ENCODE peak calls at places on chromosome 16, in seven cellular contexts. C is lung, U is heart right ventricle, X is endodermal cell, R is right cardiac atrium, N is left ventricle myocardium inferior, F is breast epithelium. O is an unnamed sample. For H3K4me1, the result is how much of the 10 kb centered on the place peaks cover.

GRCh38 chr16:56849690-56850680 is 15.0 kb upstream of the SLC12A3 start:
- DNase-seq in C (no peak), U (no peak), X (no peak), R (no peak), N (no peak), F (no peak), O (peak)

GRCh38 chr16:10941127-10941933 is 938 bp downstream of the DEXI start:
- DNase-seq in C (no peak), U (no peak), X (peak), R (peak), N (no peak), F (no peak), O (peak)

GRCh38 chr16:88755745-88756443 is 29.1 kb downstream of the PIEZO1 start:
- DNase-seq in C (no peak), U (no peak), X (no peak), R (no peak), N (no peak), F (no peak), O (no peak)

GRCh38 chr16:28609631-28610594 is at the start of gene SULT1A1:
- DNase-seq in C (peak), U (peak), X (peak), R (peak), N (peak), F (peak), O (no peak)

GRCh38 chr16:63612462-63613227 is 1509.2 kb downstream of the CDH11 start:
- DNase-seq in C (no peak), U (no peak), X (no peak), R (no peak), N (no peak), F (no peak), O (no peak)

GRCh38 chr16:28883221-28883996 is 5.1 kb downstream of the ATP2A1 start:
- DNase-seq in C (no peak), U (no peak), X (no peak), R (no peak), N (no peak), F (no peak), O (no peak)

GRCh38 chr16:9570521-9570920 is 479.1 kb downstream of the HAPSTR1 start:
- DNase-seq in C (no peak), U (no peak), X (no peak), R (no peak), N (no peak), F (no peak), O (no peak)

GRCh38 chr16:85461814-85462404 is 151.2 kb upstream of the GSE1 start:
- DNase-seq in C (peak), U (no peak), X (peak), R (no peak), N (no peak), F (no peak), O (peak)

GRCh38 chr16:47142469-47143328 is 1.0 kb downstream of the NETO2 start:
- DNase-seq in C (no peak), U (peak), X (no peak), R (no peak), N (peak), F (no peak), O (peak)

GRCh38 chr16:64878964-64879363 is 242.9 kb downstream of the CDH11 start:
- DNase-seq in C (no peak), U (no peak), X (no peak), R (no peak), N (no peak), F (no peak), O (no peak)

GRCh38 chr16:47847220-47847970 is 308.4 kb downstream of the ABCC12 start:
- DNase-seq in C (peak), U (no peak), X (no peak), R (no peak), N (no peak), F (no peak), O (peak)

GRCh38 chr16:59330030-59330670 is 596.0 kb upstream of the GOT2 start:
- DNase-seq in C (no peak), U (no peak), X (no peak), R (no peak), N (no peak), F (no peak), O (no peak)

GRCh38 chr16:53111078-53111776 is 56.4 kb downstream of the CHD9 start:
- DNase-seq in C (no peak), U (no peak), X (no peak), R (no peak), N (no peak), F (no peak), O (peak)

GRCh38 chr16:81279375-81279774 is 35.4 kb upstream of the GAN start:
- DNase-seq in C (no peak), U (no peak), X (no peak), R (no peak), N (no peak), F (no peak), O (peak)

GRCh38 chr16:4733747-4734062 is 366 bp downstream of the ANKS3 start:
- DNase-seq in C (no peak), U (no peak), X (no peak), R (no peak), N (no peak), F (no peak), O (peak)

GRCh38 chr16:53198933-53199332 is 144.1 kb downstream of the CHD9 start:
- DNase-seq in C (no peak), U (no peak), X (no peak), R (no peak), N (no peak), F (no peak), O (no peak)

GRCh38 chr16:59612094-59612493 is 878.0 kb upstream of the GOT2 start:
- DNase-seq in C (no peak), U (no peak), X (peak), R (no peak), N (no peak), F (no peak), O (no peak)

DNA sequence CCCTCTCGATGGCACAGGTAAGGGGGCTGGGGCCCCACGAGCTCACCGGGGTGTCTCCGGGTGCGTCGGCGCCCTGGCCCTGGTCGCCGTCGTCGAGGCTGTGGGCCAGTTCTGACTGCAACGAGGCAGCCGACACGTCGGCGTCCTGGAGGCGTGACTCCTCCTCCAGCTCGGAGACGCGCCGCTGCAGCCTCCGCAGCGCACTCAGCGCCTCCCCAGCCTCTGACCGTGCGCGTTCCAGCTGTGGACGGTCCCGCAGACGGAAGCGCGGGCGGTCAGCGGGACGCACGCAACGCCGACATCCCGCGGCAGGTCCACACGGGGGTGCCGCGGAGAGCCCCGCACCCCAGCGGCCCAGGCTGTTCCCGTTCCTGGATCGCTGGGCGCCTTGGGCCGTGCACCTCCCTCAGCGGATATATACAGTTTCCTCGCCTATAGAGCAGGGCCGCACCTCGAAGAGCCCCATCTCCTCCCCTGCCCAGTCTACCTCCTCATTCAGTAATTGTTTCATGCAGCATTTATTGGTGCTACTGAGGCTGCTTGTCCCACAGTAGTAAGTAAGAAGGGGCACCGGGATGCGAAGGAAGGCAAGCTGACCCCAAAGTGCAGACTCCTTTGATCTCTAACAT is 5.8 kb downstream of the THOC6 start:
- DNase-seq in C (no peak), U (no peak), X (peak), R (no peak), N (no peak), F (no peak), O (no peak)
- H3K4me1 ChIP-seq in C (under half), U (under half), X (under half), R (under half), N (under half), F (under half), O (under half)

DNA sequence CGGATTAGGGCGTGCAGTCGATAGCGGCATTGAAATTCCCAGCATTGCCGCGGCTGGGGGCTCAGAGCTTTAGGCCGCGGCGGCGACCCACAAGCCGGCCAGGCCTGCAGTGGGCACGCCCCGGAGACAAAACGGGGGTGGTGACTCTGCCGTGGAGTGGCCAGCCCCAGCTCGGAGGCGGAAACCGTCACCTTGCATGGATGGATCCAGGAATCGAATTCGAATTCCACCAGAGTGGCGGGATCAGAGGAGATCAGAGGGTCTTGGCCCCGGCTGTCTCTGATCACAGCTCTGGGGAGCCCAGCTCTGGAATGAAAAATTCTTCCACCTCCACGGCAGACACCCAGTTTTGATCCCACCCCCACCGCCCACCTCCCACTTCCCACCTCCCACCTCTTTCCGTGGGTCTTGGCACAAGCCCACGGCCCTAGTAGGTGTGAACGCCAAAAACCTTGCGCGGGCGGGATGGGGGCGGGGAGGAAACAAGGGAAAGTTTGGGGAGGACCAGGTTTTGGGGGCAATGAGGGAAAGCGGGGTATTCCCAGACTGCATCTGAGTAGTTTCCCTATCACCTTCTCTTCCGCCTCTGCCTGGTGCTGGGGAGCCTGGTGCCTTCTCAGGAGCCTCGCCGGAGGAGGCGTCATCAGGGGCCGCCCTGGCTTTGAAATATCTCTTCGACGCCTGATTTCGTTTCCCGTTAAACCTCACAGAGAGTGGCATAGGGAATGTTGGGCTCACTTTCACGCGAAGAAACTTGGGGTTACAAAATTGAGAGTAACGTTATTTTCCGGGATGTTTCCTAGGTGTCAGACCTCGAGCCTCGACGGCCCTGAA is 1.4 kb upstream of the IRX3 start:
- DNase-seq in C (no peak), U (peak), X (peak), R (peak), N (peak), F (no peak), O (no peak)
- H3K4me3 ChIP-seq in C (no peak), U (no peak), X (peak), R (peak), N (peak), F (peak), O (peak)

DNA sequence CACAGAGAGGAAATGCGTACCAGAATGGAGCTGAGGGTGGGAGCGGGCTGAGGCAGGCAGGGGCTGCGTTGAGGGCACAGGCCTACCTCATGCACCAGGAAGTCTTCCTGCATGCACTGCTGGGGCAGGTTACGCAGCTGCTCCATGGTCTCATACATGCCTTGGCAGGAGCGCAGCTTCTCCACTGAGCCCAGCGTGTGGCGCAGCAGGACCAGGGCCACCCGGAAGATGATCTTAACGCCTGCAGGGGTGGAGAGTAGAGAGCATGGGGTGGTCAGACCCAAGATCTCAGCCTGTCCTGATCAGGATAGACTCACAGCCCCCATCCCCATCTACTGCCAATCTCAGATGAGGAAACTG is 3.4 kb upstream of the CD2BP2 start:
- DNase-seq in C (no peak), U (no peak), X (peak), R (no peak), N (no peak), F (no peak), O (no peak)
- H3K4me1 ChIP-seq in C (under half), U (under half), X (under half), R (under half), N (under half), F (under half), O (under half)

DNA sequence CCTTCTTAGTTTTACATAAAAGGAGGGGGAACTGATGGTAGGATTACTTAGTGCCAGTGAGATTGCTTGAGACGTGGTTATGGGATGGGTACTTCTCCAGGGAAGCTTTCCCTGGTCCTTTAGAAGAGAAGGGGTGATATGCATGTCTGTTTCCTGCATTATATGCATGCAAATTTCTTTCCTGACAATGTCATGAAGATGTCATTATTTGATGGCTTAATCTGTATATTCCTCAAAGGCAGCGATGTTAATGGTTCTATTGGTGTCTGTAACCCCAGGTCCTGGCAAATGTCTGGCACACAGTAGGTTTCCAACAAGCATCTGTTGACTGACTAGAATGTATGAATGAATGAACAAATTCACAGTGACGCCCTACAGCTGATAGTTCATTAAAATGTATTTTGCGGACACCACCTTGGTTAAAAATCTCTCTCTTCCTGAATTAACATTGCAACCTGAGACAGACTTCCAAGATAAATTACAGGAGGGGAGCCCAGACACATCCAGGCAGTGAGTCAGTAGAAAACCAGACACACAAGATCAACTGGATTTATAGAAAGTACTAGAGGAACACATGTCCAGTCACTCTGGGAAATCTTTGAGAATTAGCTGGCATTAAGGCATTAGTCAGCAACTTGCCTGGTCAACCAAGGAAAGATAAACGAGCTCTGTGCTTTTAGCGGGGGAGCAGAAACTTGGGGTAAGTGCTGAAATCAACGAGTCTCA is 293.4 kb downstream of the XYLT1 start:
- DNase-seq in C (no peak), U (no peak), X (no peak), R (no peak), N (no peak), F (no peak), O (no peak)
- H3K4me3 ChIP-seq in C (no peak), U (no peak), X (no peak), R (no peak), N (no peak), F (no peak), O (no peak)

GRCh38 chr16:22022151-22022550 is 14.2 kb downstream of the MOSMO start:
- DNase-seq in C (no peak), U (no peak), X (no peak), R (no peak), N (no peak), F (no peak), O (no peak)

GRCh38 chr16:22014271-22014873 is 6.5 kb downstream of the MOSMO start:
- DNase-seq in C (no peak), U (no peak), X (no peak), R (no peak), N (no peak), F (no peak), O (no peak)

GRCh38 chr16:22018559-22018958 is 10.6 kb downstream of the MOSMO start:
- DNase-seq in C (no peak), U (no peak), X (no peak), R (no peak), N (no peak), F (no peak), O (no peak)

GRCh38 chr16:22012241-22012640 is 4.3 kb downstream of the MOSMO start:
- DNase-seq in C (no peak), U (no peak), X (no peak), R (no peak), N (no peak), F (no peak), O (no peak)

DNA sequence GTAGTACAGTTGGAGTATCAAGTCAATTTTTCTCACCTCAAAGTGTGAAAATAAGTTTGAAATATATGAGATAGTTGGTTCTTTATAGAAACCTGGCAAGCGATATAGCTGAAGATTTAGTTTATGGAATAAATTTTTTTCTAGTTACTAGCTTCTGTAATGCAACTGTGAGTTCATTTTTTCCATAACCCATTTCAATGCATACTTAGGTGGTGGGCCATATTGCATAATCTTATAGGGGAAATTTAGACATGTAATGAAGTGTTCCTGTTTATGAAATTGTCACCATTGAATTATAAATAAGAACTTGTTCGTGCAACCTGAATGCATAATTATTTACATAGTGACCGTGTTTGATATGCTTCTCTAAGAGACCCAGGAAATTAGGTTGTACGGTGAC is 9.0 kb downstream of the MOSMO start:
- DNase-seq in C (no peak), U (no peak), X (no peak), R (no peak), N (no peak), F (no peak), O (no peak)
- H3K4me1 ChIP-seq in C (under half), U (under half), X (under half), R (under half), N (under half), F (under half), O (under half)

GRCh38 chr16:718922-719321 is 2.0 kb upstream of the ANTKMT start:
- DNase-seq in C (no peak), U (no peak), X (no peak), R (no peak), N (no peak), F (no peak), O (no peak)
- H3K4me3 ChIP-seq in C (no peak), U (no peak), X (no peak), R (no peak), N (no peak), F (no peak), O (no peak)

GRCh38 chr16:23080329-23080728 is 68.9 kb downstream of the USP31 start:
- DNase-seq in C (no peak), U (no peak), X (no peak), R (no peak), N (no peak), F (no peak), O (no peak)

GRCh38 chr16:23082161-23082788 is 67.0 kb downstream of the USP31 start:
- DNase-seq in C (no peak), U (peak), X (no peak), R (no peak), N (no peak), F (no peak), O (peak)

GRCh38 chr16:23080747-23081146 is 68.5 kb downstream of the USP31 start:
- DNase-seq in C (no peak), U (no peak), X (no peak), R (no peak), N (no peak), F (no peak), O (no peak)

GRCh38 chr16:23081675-23082119 is 67.6 kb downstream of the USP31 start:
- DNase-seq in C (no peak), U (no peak), X (no peak), R (no peak), N (no peak), F (no peak), O (peak)

DNA sequence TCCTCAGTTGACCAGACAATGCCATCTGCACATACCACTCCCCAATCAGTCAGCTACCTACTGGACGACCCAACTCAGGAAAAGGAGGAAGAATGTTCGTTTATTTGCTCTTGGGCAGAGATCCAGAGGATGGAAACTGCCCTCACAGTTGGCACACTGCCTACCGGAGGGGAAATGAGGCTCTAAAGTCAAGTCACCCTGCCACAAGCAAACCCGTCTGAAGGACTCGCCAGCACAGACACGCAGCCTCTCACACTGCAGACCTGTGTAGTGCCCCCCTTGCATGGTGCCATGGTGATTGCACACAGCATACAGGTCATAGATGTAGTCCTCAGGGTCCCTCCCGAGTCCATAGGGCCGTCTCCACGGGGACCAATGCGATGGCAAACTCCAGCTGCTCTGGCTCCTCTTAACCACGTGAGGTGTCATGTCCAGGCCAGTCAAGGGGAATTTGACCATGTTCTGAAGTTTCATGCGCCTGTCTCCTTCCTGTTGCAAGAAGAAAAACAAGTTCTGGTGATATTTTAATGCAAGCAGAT is 69.5 kb downstream of the USP31 start:
- DNase-seq in C (no peak), U (no peak), X (no peak), R (no peak), N (no peak), F (no peak), O (no peak)
- H3K4me1 ChIP-seq in C (under half), U (under half), X (under half), R (under half), N (half or more), F (under half), O (under half)

GRCh38 chr16:6048017-6048416 is 950.4 kb upstream of the EEF2KMT start:
- DNase-seq in C (no peak), U (no peak), X (no peak), R (no peak), N (no peak), F (no peak), O (no peak)
- H3K4me3 ChIP-seq in C (no peak), U (no peak), X (no peak), R (no peak), N (no peak), F (no peak), O (no peak)